ENCODE peak calls at places on chromosomes 7 and 10, in four cellular contexts. T, X, V and C are unnamed samples.

GRCh38 chr10:72079356-72079755 is 9.0 kb downstream of the SPOCK2 start:
- DNase-seq in V (no peak), X (no peak), T (no peak), C (peak)

GRCh38 chr10:129191848-129192247 is 275.2 kb upstream of the MGMT start:
- DNase-seq in V (no peak), X (no peak), T (no peak), C (no peak)

GRCh38 chr10:82737556-82737955 is 862.6 kb downstream of the NRG3 start:
- DNase-seq in V (no peak), X (no peak), T (peak), C (no peak)

GRCh38 chr7:1505731-1506550 is 1.8 kb upstream of the INTS1 start:
- DNase-seq in T (no peak), V (no peak), X (no peak), C (peak)

GRCh38 chr7:127907638-127908040 is 123.6 kb downstream of the LRRC4 start:
- DNase-seq in T (no peak), X (peak), V (peak), C (no peak)

GRCh38 chr7:46550864-46551263 is 629.8 kb upstream of the IGFBP3 start:
- DNase-seq in T (no peak), X (no peak), V (no peak), C (no peak)

GRCh38 chr10:6536102-6536501 is 44.0 kb downstream of the PRKCQ start:
- DNase-seq in X (no peak), V (no peak), T (no peak), C (no peak)

GRCh38 chr10:88270871-88271713 is 312.0 kb downstream of the RNLS start:
- DNase-seq in T (no peak), V (peak), X (peak), C (peak)

GRCh38 chr7:128884561-128885369 is 22.1 kb downstream of the ATP6V1F start:
- DNase-seq in V (no peak), X (no peak), T (no peak), C (no peak)

GRCh38 chr7:36310897-36311296 is 78.8 kb upstream of the ANLN start:
- DNase-seq in T (no peak), V (no peak), X (no peak), C (no peak)

GRCh38 chr7:150716368-150716767 is at the start of gene GIMAP1:
- DNase-seq in V (no peak), T (no peak), X (no peak), C (no peak)

GRCh38 chr10:50527438-50528043 is 96.2 kb downstream of the SGMS1 start:
- DNase-seq in X (no peak), T (no peak), V (no peak), C (no peak)

GRCh38 chr7:148650232-148650858 is 48.4 kb upstream of the CUL1 start:
- DNase-seq in T (no peak), V (peak), X (peak), C (no peak)

GRCh38 chr7:2353113-2353512 is 1.5 kb upstream of the EIF3B start:
- DNase-seq in V (no peak), X (no peak), T (no peak), C (no peak)

GRCh38 chr10:93710333-93710909 is 8.0 kb upstream of the FRA10AC1 start:
- DNase-seq in V (no peak), T (no peak), X (no peak), C (no peak)

GRCh38 chr7:143519411-143520131 is 41.9 kb downstream of the TAS2R41 start:
- DNase-seq in V (peak), X (peak), T (no peak), C (no peak)

GRCh38 chr7:6151994-6152735 is 120.3 kb downstream of the CYTH3 start:
- DNase-seq in T (no peak), V (no peak), X (no peak), C (no peak)

GRCh38 chr10:954396-954795 is 22.9 kb upstream of the LARP4B start:
- DNase-seq in X (no peak), T (no peak), V (no peak), C (no peak)

GRCh38 chr10:958106-958505 is 26.6 kb upstream of the LARP4B start:
- DNase-seq in X (no peak), T (no peak), V (no peak), C (no peak)

GRCh38 chr10:955127-955819 is 23.8 kb upstream of the LARP4B start:
- DNase-seq in T (no peak), V (no peak), X (no peak), C (no peak)

GRCh38 chr10:953836-954235 is 22.3 kb upstream of the LARP4B start:
- DNase-seq in V (no peak), T (no peak), X (no peak), C (no peak)

DNA sequence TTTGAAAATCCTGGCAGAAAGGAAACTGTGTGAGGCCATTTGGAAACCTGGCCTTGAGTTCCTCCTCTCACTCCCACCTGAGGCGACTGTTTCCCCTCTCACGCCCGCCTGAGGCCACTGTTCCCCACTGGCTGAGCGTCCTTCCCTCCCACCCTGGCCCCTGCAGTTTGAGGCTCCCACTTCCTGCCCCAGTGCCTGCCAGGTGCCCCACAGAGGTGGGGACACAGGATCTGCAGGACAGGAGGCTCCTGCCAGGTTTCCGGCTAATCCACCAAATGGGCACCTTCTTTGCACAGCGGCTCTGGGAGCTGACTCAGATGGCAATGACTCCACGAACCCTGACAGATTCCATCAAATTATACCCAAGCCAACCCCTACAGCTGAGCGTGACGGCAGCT is 24.3 kb upstream of the LARP4B start:
- DNase-seq in V (no peak), X (no peak), T (no peak), C (no peak)
- TF ChIP-seq CTCF in V (no peak), X (no peak), T (peak), C (no peak)

GRCh38 chr10:116629340-116629739 is 8.6 kb downstream of the PNLIPRP2 start:
- DNase-seq in V (no peak), T (no peak), X (no peak), C (no peak)

GRCh38 chr10:116626815-116627214 is 6.1 kb downstream of the PNLIPRP2 start:
- DNase-seq in X (no peak), V (no peak), T (no peak), C (no peak)

GRCh38 chr10:116630020-116630419 is 9.3 kb downstream of the PNLIPRP2 start:
- DNase-seq in X (no peak), V (no peak), T (no peak), C (no peak)

GRCh38 chr10:116625845-116626244 is 5.1 kb downstream of the PNLIPRP2 start:
- DNase-seq in T (no peak), V (no peak), X (no peak), C (no peak)

DNA sequence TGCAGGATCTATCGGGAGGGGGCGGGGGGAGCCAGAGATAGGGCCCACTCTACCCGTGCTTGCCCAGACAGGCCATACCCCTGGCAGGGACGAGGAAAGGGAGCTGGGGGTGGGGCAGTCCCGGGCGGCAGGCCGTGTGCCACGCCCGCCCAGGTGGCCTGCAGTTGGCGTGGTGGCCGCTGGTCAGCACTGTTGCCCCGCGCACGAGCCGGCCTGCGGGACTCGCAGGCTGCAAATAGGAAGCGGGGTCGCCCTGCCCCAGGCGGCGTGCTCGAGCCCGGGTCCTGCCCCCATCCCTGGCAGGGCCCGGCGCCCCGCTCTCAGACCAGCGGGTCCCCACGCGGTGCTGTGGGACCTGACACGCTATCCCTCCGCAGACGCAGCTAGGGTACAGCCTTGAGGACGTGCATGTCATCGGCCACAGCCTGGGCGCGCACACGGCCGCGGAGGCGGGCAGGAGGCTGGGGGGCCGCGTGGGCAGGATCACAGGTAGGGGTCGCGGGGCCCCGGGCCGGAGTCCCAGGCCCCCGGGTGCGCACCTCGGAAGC is 6.7 kb downstream of the PNLIPRP2 start:
- DNase-seq in X (no peak), T (peak), V (peak), C (no peak)
- TF ChIP-seq CTCF in X (no peak), T (peak), V (peak), C (no peak)

GRCh38 chr7:7569615-7570014 is 2.9 kb downstream of the MIOS start:
- DNase-seq in T (no peak), X (no peak), V (peak), C (no peak)
- TF ChIP-seq CTCF in T (no peak), X (no peak), V (no peak), C (no peak)

DNA sequence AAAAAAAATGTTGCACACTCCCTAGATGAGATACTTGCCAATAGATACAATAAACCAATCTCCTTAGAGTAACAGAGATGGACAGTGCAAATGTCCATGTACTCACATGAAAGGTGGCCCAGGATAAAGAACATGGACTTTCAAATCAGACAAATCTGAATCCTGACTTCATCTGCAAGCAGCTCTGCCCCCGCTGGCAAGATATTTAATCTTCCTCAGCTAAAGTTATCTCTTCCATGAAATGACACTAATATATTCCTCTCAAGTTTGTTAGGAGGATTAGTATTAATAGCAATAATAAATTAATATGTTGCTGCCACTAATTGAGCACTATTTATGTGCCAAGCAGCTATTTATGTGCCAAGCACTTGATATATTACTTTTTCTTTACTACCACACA is 148.6 kb upstream of the YAE1 start:
- DNase-seq in V (no peak), T (no peak), X (no peak), C (no peak)
- TF ChIP-seq CTCF in V (no peak), T (peak), X (no peak), C (no peak)

GRCh38 chr10:52951819-52952218 is 179.2 kb upstream of the MBL2 start:
- DNase-seq in X (peak), V (peak), T (peak), C (no peak)
- TF ChIP-seq CTCF in X (peak), V (peak), T (peak), C (no peak)

GRCh38 chr10:52261362-52261761 is 52.7 kb upstream of the DKK1 start:
- DNase-seq in T (no peak), V (peak), X (peak), C (no peak)

GRCh38 chr10:52259428-52259812 is 54.7 kb upstream of the DKK1 start:
- DNase-seq in V (no peak), X (no peak), T (no peak), C (no peak)

GRCh38 chr10:52256832-52257691 is 57.0 kb upstream of the DKK1 start:
- DNase-seq in V (no peak), T (no peak), X (peak), C (no peak)

GRCh38 chr10:52257692-52258075 is 56.4 kb upstream of the DKK1 start:
- DNase-seq in X (no peak), V (no peak), T (no peak), C (no peak)

DNA sequence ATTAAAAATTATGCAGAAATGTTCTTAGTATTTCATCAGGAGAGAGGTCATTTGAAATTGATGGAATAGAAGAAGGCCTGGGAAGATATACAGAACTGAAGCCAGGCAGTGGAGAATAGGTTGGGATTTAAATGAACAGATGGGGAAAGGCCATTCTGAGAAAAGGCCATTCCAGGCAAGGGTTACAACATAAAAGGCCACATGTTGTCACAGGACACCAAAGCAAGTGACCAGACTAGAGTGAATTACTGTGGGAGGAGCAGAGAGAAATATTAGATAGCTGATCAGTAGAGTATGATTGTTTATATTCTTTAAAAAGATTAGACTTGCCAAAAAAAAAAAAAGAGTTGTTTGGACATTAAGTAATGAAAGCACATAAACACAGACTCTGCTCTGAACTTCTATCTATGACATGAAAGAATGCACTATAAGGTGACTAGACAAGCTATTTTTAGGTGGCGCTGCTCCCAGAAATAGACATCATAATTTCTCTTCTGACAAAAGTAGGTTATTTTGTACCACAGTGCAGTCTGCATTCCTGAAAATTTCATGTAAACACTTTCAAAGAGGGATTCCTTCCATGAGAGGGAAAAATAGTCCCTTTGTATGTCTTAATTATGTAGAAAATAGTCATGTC is 55.2 kb upstream of the DKK1 start:
- DNase-seq in X (no peak), T (no peak), V (no peak), C (no peak)
- TF ChIP-seq CTCF in X (no peak), T (no peak), V (no peak), C (no peak)

GRCh38 chr10:99484626-99485581 is 47.8 kb upstream of the NKX2-3 start:
- DNase-seq in T (peak), V (peak), X (no peak), C (no peak)
- TF ChIP-seq CTCF in T (peak), V (peak), X (peak), C (no peak)

GRCh38 chr7:147245274-147245673 is 1128.7 kb downstream of the CNTNAP2 start:
- DNase-seq in V (peak), T (peak), X (peak), C (no peak)

GRCh38 chr7:147251924-147252323 is 1135.3 kb downstream of the CNTNAP2 start:
- DNase-seq in T (no peak), V (no peak), X (no peak), C (no peak)

DNA sequence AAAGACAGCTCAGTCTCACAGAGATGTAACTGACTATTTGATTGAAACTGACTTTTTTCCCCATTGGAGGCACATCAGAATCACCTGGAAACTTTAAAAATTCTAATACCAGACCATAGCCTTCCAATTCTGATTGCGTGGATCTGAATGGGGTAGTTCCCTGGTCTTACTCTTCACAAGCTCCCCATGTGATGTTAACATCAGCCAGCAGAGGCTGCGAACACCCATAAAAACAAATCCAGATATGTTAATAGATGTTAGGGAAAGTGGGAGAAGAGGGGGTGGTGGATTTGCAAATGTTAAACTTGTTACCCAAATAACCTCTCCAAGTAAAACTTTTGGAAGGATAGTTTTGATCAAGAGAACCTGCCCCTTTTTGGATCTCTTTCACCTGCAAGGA is 1133.4 kb downstream of the CNTNAP2 start:
- DNase-seq in V (no peak), X (no peak), T (no peak), C (no peak)
- TF ChIP-seq CTCF in V (no peak), X (no peak), T (peak), C (no peak)

DNA sequence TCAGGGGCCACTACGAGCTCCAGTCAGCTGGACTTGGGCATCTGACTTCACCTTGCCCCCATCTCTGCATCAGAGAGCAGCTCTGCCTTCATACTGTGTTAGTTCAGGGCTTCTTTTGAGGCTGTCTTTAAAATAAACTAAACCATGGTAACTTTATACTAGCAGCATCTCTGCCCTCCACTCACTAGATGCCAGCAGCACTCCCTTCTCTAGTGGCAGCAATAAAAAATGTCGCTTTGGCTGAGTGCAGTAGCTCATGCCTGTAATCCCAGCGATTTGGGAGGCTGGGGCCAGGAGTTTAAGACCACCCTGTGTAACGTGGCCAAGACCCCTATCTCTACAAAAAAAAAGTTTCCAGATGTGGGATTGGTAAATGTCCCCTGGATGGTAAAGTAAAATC is 584.4 kb downstream of the INHBA start:
- DNase-seq in X (no peak), V (no peak), T (no peak), C (no peak)
- TF ChIP-seq CTCF in X (no peak), V (no peak), T (no peak), C (no peak)

DNA sequence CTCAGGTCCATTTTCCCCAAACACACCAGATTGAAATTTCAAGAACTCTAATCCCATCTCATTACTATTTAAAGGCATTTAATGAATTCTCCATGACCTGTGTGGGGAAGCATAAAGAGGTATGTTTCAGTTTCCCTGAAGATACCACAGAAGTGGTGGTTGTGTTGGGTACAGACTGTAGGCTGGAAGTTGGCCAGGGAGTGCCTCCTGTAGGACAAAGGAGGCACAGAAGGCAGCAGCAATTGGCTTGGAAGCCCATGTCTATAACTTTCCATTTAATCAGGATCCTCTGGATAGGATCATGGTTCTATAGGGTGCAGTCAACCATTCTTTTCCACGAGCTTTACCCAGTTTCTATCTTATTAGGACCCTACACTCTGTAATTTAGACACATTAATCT is 8.6 kb upstream of the BET1 start:
- DNase-seq in V (no peak), T (peak), X (no peak), C (no peak)
- TF ChIP-seq CTCF in V (no peak), T (peak), X (no peak), C (no peak)